ENCODE peak calls at places on chromosomes 16 and 17, in ten cellular contexts. Z is dorsolateral prefrontal cortex; M is BE2C; F is CD8-positive, alpha-beta T cell; H is foreskin fibroblast; T is cardiac fibroblast; S is ovary; A is GM23338; E is neural progenitor cell; I is AG10803. G is an unnamed sample.

GRCh38 chr17:15444805-15445204 is 22.6 kb downstream of the CDRT4 start:
- DNase-seq in Z (no peak), M (peak), F (no peak), H (no peak), T (no peak), S (no peak), A (no peak), E (no peak), I (peak), G (no peak)

GRCh38 chr17:63552211-63552610 is 1.9 kb downstream of the DCAF7 start:
- DNase-seq in Z (no peak), M (no peak), F (no peak), H (peak), T (peak), S (no peak), A (no peak), E (no peak), I (peak), G (peak)

GRCh38 chr17:39536468-39536867 is 71.3 kb downstream of the NEUROD2 start:
- DNase-seq in Z (no peak), M (no peak), F (no peak), H (no peak), T (no peak), S (no peak), A (no peak), E (no peak), I (no peak), G (no peak)

GRCh38 chr16:27475561-27475960 is 73.6 kb downstream of the IL21R start:
- DNase-seq in Z (no peak), M (no peak), F (no peak), H (peak), T (peak), S (no peak), A (no peak), E (no peak), I (peak), G (peak)

GRCh38 chr16:69120096-69120664 is 12.2 kb downstream of the CHTF8 start:
- DNase-seq in Z (no peak), M (no peak), F (no peak), H (no peak), T (no peak), S (no peak), A (no peak), E (no peak), I (no peak), G (no peak)

GRCh38 chr16:12067714-12068401 is 91.3 kb downstream of the SNX29 start:
- DNase-seq in Z (no peak), M (peak), F (peak), H (peak), T (peak), S (peak), A (peak), E (peak), I (peak), G (peak)

GRCh38 chr17:39604911-39605491 is 2.7 kb downstream of the NEUROD2 start:
- DNase-seq in Z (no peak), M (no peak), F (no peak), H (no peak), T (no peak), S (no peak), A (peak), E (no peak), I (no peak), G (no peak)

GRCh38 chr16:88345031-88345942 is 37.5 kb upstream of the ZNF469 start:
- DNase-seq in Z (no peak), M (no peak), F (no peak), H (no peak), T (no peak), S (no peak), A (no peak), E (no peak), I (no peak), G (no peak)

GRCh38 chr17:731943-732787 is at the start of gene TLCD3A:
- DNase-seq in Z (peak), M (peak), F (peak), H (peak), T (peak), S (peak), A (peak), E (peak), I (peak), G (peak)

GRCh38 chr16:9042943-9043680 is 48.3 kb upstream of the HAPSTR1 start:
- DNase-seq in Z (no peak), M (no peak), F (no peak), H (peak), T (peak), S (no peak), A (no peak), E (no peak), I (peak), G (peak)

GRCh38 chr16:10817963-10818941 is at the start of gene TVP23A:
- DNase-seq in Z (peak), M (peak), F (no peak), H (no peak), T (no peak), S (peak), A (peak), E (peak), I (no peak), G (peak)

GRCh38 chr16:2784536-2785100 is 2.7 kb downstream of the PRSS33 start:
- DNase-seq in Z (no peak), M (no peak), F (no peak), H (no peak), T (no peak), S (no peak), A (no peak), E (no peak), I (no peak), G (no peak)

GRCh38 chr17:20993863-20994778 is 48.7 kb downstream of the USP22 start:
- DNase-seq in Z (no peak), M (no peak), F (no peak), H (no peak), T (no peak), S (no peak), A (no peak), E (no peak), I (no peak), G (no peak)

GRCh38 chr16:84603115-84603816 is 14.6 kb downstream of the COTL1 start:
- DNase-seq in Z (peak), M (peak), F (peak), H (peak), T (peak), S (peak), A (no peak), E (no peak), I (peak), G (peak)

GRCh38 chr17:68514809-68515208 is 2.6 kb downstream of the PRKAR1A start:
- DNase-seq in Z (no peak), M (no peak), F (no peak), H (peak), T (peak), S (no peak), A (no peak), E (no peak), I (peak), G (peak)

GRCh38 chr17:12288007-12288406 is 267.3 kb downstream of the MAP2K4 start:
- DNase-seq in Z (no peak), M (no peak), F (no peak), H (no peak), T (no peak), S (no peak), A (no peak), E (no peak), I (no peak), G (no peak)

GRCh38 chr17:13374203-13375143 is 227.3 kb downstream of the HS3ST3A1 start:
- DNase-seq in Z (no peak), M (no peak), F (no peak), H (no peak), T (no peak), S (no peak), A (no peak), E (no peak), I (peak), G (no peak)

GRCh38 chr16:77585852-77586251 is 136.5 kb upstream of the NUDT7 start:
- DNase-seq in Z (no peak), M (no peak), F (no peak), H (no peak), T (peak), S (no peak), A (no peak), E (no peak), I (no peak), G (peak)

GRCh38 chr17:67974598-67975066 is 21.6 kb downstream of the C17orf58 start:
- DNase-seq in Z (no peak), M (no peak), F (no peak), H (no peak), T (no peak), S (no peak), A (peak), E (peak), I (no peak), G (no peak)

GRCh38 chr16:76194621-76195015 is 82.6 kb upstream of the CNTNAP4 start:
- DNase-seq in Z (no peak), M (no peak), F (no peak), H (no peak), T (no peak), S (no peak), A (no peak), E (no peak), I (no peak), G (no peak)

GRCh38 chr17:78132086-78132676 is 1.6 kb downstream of the TMC8 start:
- DNase-seq in Z (no peak), M (no peak), F (peak), H (no peak), T (no peak), S (no peak), A (peak), E (no peak), I (no peak), G (no peak)

GRCh38 chr16:66255647-66256046 is 110.8 kb upstream of the CDH5 start:
- DNase-seq in Z (no peak), M (no peak), F (no peak), H (no peak), T (no peak), S (no peak), A (peak), E (no peak), I (no peak), G (no peak)

GRCh38 chr17:13272296-13272695 is 254.5 kb upstream of the ELAC2 start:
- DNase-seq in Z (no peak), M (no peak), F (no peak), H (no peak), T (no peak), S (no peak), A (no peak), E (no peak), I (peak), G (no peak)

GRCh38 chr17:35868791-35869190 is at the start of gene HEATR9:
- DNase-seq in Z (no peak), M (no peak), F (no peak), H (no peak), T (no peak), S (no peak), A (no peak), E (no peak), I (no peak), G (no peak)

GRCh38 chr17:11239379-11239970 is 1.5 kb upstream of the SHISA6 start:
- DNase-seq in Z (no peak), M (no peak), F (no peak), H (no peak), T (no peak), S (no peak), A (no peak), E (no peak), I (no peak), G (no peak)

GRCh38 chr16:11748404-11749254 is 6.0 kb upstream of the TXNDC11 start:
- DNase-seq in Z (no peak), M (no peak), F (no peak), H (no peak), T (no peak), S (no peak), A (peak), E (no peak), I (no peak), G (no peak)

GRCh38 chr16:85947511-85948509 is 48.8 kb downstream of the IRF8 start:
- DNase-seq in Z (no peak), M (no peak), F (peak), H (no peak), T (no peak), S (no peak), A (no peak), E (no peak), I (no peak), G (no peak)

GRCh38 chr17:82127704-82128103 is 29.7 kb upstream of the FASN start:
- DNase-seq in Z (no peak), M (no peak), F (peak), H (no peak), T (no peak), S (no peak), A (no peak), E (no peak), I (no peak), G (no peak)

GRCh38 chr16:19588661-19589060 is 33.2 kb downstream of the VPS35L start:
- DNase-seq in Z (no peak), M (no peak), F (no peak), H (peak), T (no peak), S (no peak), A (no peak), E (no peak), I (peak), G (peak)

GRCh38 chr16:82874251-82874650 is 247.5 kb downstream of the CDH13 start:
- DNase-seq in Z (no peak), M (no peak), F (no peak), H (no peak), T (no peak), S (no peak), A (peak), E (no peak), I (peak), G (peak)

GRCh38 chr16:57284206-57284951 is at the start of gene PLLP:
- DNase-seq in Z (peak), M (peak), F (peak), H (peak), T (peak), S (no peak), A (peak), E (peak), I (no peak), G (no peak)

GRCh38 chr17:1491406-1492248 is 859 bp downstream of the MYO1C start:
- DNase-seq in Z (no peak), M (peak), F (peak), H (peak), T (peak), S (peak), A (peak), E (peak), I (peak), G (no peak)

GRCh38 chr16:56860226-56861020 is 4.6 kb upstream of the SLC12A3 start:
- DNase-seq in Z (no peak), M (no peak), F (no peak), H (no peak), T (no peak), S (no peak), A (no peak), E (no peak), I (no peak), G (no peak)

GRCh38 chr17:560379-560935 is 154.2 kb downstream of the VPS53 start:
- DNase-seq in Z (no peak), M (no peak), F (no peak), H (peak), T (peak), S (no peak), A (no peak), E (no peak), I (no peak), G (peak)

GRCh38 chr16:10579965-10580918 is at the start of gene EMP2:
- DNase-seq in Z (no peak), M (peak), F (no peak), H (peak), T (peak), S (peak), A (peak), E (peak), I (peak), G (peak)

GRCh38 chr17:19268611-19269010 is 31.4 kb downstream of the EPN2 start:
- DNase-seq in Z (no peak), M (no peak), F (no peak), H (no peak), T (no peak), S (no peak), A (no peak), E (no peak), I (no peak), G (no peak)
- TF ChIP-seq CTCF in Z (no peak), M (no peak), F (no peak), H (no peak), T (no peak), S (no peak), A (no peak), E (no peak), I (no peak), G (no peak)

GRCh38 chr16:49528564-49529150 is 155.1 kb downstream of the C16orf78 start:
- DNase-seq in Z (no peak), M (no peak), F (no peak), H (no peak), T (peak), S (no peak), A (no peak), E (no peak), I (no peak), G (peak)
- H3K4me3 ChIP-seq in Z (peak), M (peak), F (peak), H (no peak), T (peak), S (peak), A (no peak), E (no peak), I (peak), G (peak)

DNA sequence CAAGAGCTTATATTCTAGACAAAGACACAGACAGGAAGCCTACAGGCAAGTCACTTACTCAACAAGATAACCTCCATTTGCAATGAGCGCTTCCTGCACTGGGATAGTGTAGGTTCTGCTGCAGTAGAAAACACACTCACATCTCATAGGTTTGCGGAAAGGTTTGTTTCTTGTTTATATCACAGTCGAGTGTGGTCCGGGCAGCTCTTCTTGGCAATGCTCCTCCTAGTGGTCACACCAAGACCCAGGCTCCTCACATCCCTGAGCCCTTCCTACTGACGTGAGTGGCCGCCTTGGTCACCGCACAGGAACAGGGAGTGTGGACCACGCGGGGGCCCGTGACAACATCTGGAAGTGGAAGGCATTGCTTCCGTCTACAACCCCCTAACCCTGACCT is 48.0 kb upstream of the RBFOX3 start:
- DNase-seq in Z (no peak), M (peak), F (no peak), H (peak), T (peak), S (peak), A (peak), E (peak), I (peak), G (peak)
- TF ChIP-seq CTCF in Z (no peak), M (peak), F (no peak), H (peak), T (peak), S (no peak), A (peak), E (peak), I (peak), G (peak)

GRCh38 chr17:7912927-7913524 is 3.1 kb downstream of the RNF227 start:
- DNase-seq in Z (no peak), M (peak), F (peak), H (peak), T (peak), S (no peak), A (peak), E (peak), I (peak), G (peak)

GRCh38 chr17:7914771-7915610 is 1.1 kb downstream of the RNF227 start:
- DNase-seq in Z (no peak), M (no peak), F (no peak), H (peak), T (peak), S (no peak), A (no peak), E (no peak), I (peak), G (peak)

GRCh38 chr17:7916383-7916677 is 241 bp upstream of the RNF227 start:
- DNase-seq in Z (no peak), M (no peak), F (no peak), H (no peak), T (no peak), S (no peak), A (no peak), E (no peak), I (no peak), G (no peak)

GRCh38 chr17:7915611-7916382 is at the start of gene RNF227:
- DNase-seq in Z (peak), M (peak), F (peak), H (peak), T (peak), S (peak), A (peak), E (peak), I (peak), G (peak)

GRCh38 chr17:7916799-7917198 is 710 bp upstream of the RNF227 start:
- DNase-seq in Z (no peak), M (no peak), F (peak), H (peak), T (peak), S (no peak), A (no peak), E (no peak), I (peak), G (peak)
- H3K4me3 ChIP-seq in Z (peak), M (no peak), F (peak), H (peak), T (no peak), S (peak), A (peak), E (no peak), I (no peak), G (no peak)

DNA sequence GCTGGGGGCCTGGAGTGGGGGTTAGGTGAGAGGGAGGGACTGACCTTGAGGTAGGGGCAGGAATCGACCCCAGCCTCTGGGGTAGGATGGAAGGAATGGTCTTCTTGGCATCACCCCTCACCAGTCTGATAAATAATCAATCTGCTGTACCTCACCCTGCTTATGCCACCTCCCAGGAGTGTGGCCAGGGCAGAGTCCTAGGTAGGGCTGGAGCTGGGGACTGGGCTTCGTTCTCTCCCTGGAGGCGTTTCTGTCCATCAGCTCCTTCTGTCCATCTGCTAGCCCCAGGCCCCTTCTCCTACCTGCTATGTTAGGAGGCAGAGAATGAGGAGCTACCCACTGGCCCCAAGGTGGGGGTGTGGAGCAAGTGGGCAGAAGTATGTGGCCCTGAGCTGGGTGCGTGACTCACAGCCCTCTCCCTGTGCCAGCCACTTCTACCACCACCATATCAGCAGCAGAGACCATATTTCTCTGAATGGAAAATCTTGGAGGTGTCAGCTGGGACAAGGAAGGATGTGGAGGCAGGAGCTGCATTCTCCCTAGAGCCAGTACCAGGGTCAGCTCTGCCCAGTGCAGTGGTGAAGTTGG is 12.7 kb downstream of the SEZ6 start:
- DNase-seq in Z (no peak), M (no peak), F (no peak), H (no peak), T (no peak), S (no peak), A (no peak), E (no peak), I (no peak), G (no peak)
- TF ChIP-seq CTCF in Z (no peak), M (no peak), F (no peak), H (no peak), T (no peak), S (no peak), A (no peak), E (no peak), I (no peak), G (no peak)

GRCh38 chr17:50166518-50167181 is 845 bp downstream of the SGCA start:
- DNase-seq in Z (no peak), M (no peak), F (no peak), H (no peak), T (no peak), S (no peak), A (no peak), E (no peak), I (no peak), G (no peak)
- H3K4me3 ChIP-seq in Z (no peak), M (no peak), F (no peak), H (no peak), T (no peak), S (no peak), A (no peak), E (no peak), I (no peak), G (no peak)

DNA sequence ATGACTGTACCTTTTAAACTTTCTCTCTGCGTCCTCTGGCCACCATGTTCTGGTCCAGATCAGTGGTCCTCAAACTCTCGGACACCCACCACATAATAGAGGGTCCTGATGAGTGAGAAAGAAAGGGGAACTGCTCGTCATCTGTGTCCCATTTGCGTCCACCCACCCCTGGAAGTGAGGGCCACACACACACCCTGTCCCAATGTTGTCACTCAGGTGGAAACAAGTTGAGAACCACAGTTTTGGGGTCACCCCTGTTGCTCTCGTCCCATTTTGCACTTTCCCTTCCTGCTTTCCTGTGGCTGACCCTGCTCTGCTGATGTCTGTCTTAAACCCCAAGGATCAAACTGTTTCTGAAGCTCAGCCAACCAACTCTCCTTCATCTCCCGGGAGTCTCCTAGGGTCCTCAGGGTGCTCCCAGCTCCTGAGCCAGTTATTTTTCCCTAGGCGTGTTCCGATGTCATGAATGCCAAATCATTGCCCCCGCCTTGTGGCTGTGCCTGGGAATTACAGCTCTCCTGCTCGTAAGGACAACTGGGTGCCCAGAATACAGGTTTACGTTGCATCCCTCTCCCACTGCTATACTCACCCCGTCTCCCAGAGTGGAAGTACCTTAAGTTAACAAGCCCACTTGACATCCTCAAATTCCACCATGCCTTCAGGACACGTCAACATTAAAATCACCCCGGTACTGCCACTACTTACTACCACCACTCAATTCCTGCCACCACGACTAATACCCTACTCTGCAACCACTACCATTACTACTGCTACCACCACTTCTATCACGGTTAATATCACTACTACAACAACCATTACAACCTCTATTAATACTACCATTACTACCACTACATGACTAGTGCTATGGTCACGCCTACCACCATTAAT is 26.0 kb upstream of the HNF1B start:
- DNase-seq in Z (no peak), M (peak), F (peak), H (peak), T (peak), S (no peak), A (peak), E (peak), I (peak), G (peak)
- TF ChIP-seq CTCF in Z (peak), M (peak), F (peak), H (peak), T (peak), S (no peak), A (peak), E (peak), I (peak), G (peak)

G was measured in fibroblast of pulmonary artery.